ENCODE peak calls at places on chromosome X, in five cellular contexts. Q, N, A, E and S are unnamed samples.

GRCh38 chrX:1592863-1593201 is 1.4 kb downstream of the AKAP17A start:
- DNase-seq in Q (no peak), N (no peak), A (no peak), E (no peak), S (no peak)

GRCh38 chrX:69614896-69615295 is 1.0 kb upstream of the EDA start:
- DNase-seq in Q (no peak), N (no peak), A (no peak), E (no peak), S (no peak)

GRCh38 chrX:103687073-103687695 is 685 bp upstream of the MORF4L2 start:
- DNase-seq in Q (peak; percentile 70), N (peak; percentile 89), A (peak; percentile 93), E (peak; percentile 90), S (no peak)

GRCh38 chrX:153426204-153426603 is 14.9 kb downstream of the ZFP92 start:
- DNase-seq in Q (no peak), N (no peak), A (no peak), E (no peak), S (no peak)

GRCh38 chrX:107780525-107780924 is 3.0 kb downstream of the NCBP2L start:
- DNase-seq in Q (no peak), N (no peak), A (no peak), E (no peak), S (no peak)

GRCh38 chrX:39895228-39896110 is 202.3 kb downstream of the BCOR start:
- DNase-seq in Q (no peak), N (no peak), A (no peak), E (no peak), S (no peak)

GRCh38 chrX:38768079-38768478 is 33.2 kb upstream of the MID1IP1 start:
- DNase-seq in Q (no peak), N (no peak), A (peak; percentile 59), E (no peak), S (peak; percentile 10)

GRCh38 chrX:29903365-29903764 is 312.0 kb upstream of the MAGEB2 start:
- DNase-seq in Q (no peak), N (no peak), A (peak; percentile 6), E (no peak), S (peak; percentile 13)

GRCh38 chrX:132023896-132024386 is 839 bp downstream of the STK26 start:
- DNase-seq in Q (peak; percentile 7), N (no peak), A (no peak), E (no peak), S (no peak)

GRCh38 chrX:18252644-18253359 is 32.1 kb upstream of the BEND2 start:
- DNase-seq in Q (no peak), N (no peak), A (no peak), E (no peak), S (peak; percentile 29)

GRCh38 chrX:47628980-47629379 is 750 bp downstream of the CFP start:
- DNase-seq in Q (no peak), N (no peak), A (peak; percentile 40), E (no peak), S (no peak)

GRCh38 chrX:98379134-98379533 is 1495.4 kb downstream of the RPA4 start:
- DNase-seq in Q (no peak), N (no peak), A (peak; percentile 33), E (no peak), S (no peak)

GRCh38 chrX:91434351-91435168 is at the start of gene PABPC5:
- DNase-seq in Q (no peak), N (peak; percentile 76), A (peak; percentile 94), E (peak; percentile 70), S (peak; percentile 86)

GRCh38 chrX:122739770-122740169 is 444.3 kb upstream of the GRIA3 start:
- DNase-seq in Q (no peak), N (no peak), A (peak; percentile 35), E (no peak), S (no peak)

GRCh38 chrX:45379186-45379585 is 178.5 kb upstream of the DIPK2B start:
- DNase-seq in Q (no peak), N (no peak), A (no peak), E (no peak), S (no peak)

GRCh38 chrX:81259714-81260395 is 58.0 kb downstream of the SH3BGRL start:
- DNase-seq in Q (no peak), N (no peak), A (no peak), E (no peak), S (peak; percentile 35)

GRCh38 chrX:18422325-18422724 is 3.1 kb upstream of the CDKL5 start:
- DNase-seq in Q (no peak), N (no peak), A (peak; percentile 8), E (no peak), S (peak; percentile 84)

GRCh38 chrX:15683193-15683592 is 18.6 kb upstream of the CLTRN start:
- DNase-seq in Q (no peak), N (no peak), A (no peak), E (no peak), S (no peak)

GRCh38 chrX:30607155-30607554 is 29.6 kb upstream of the TASL start:
- DNase-seq in Q (no peak), N (no peak), A (no peak), E (no peak), S (peak; percentile 42)

GRCh38 chrX:103918584-103919335 is 43.7 kb upstream of the TMSB15B start:
- DNase-seq in Q (no peak), N (peak; percentile 73), A (peak; percentile 88), E (peak; percentile 53), S (peak; percentile 47)

GRCh38 chrX:15854080-15854655 is 445 bp downstream of the AP1S2 start:
- DNase-seq in Q (no peak), N (peak; percentile 48), A (peak; percentile 68), E (peak; percentile 55), S (no peak)

GRCh38 chrX:154348646-154349358 is 25.6 kb downstream of the FLNA start:
- DNase-seq in Q (no peak), N (no peak), A (no peak), E (no peak), S (no peak)

GRCh38 chrX:12843061-12843667 is 23.7 kb upstream of the TLR7 start:
- DNase-seq in Q (no peak), N (no peak), A (no peak), E (no peak), S (no peak)

GRCh38 chrX:150038356-150038755 is 100.1 kb upstream of the EOLA2 start:
- DNase-seq in Q (no peak), N (no peak), A (no peak), E (no peak), S (no peak)

GRCh38 chrX:131572372-131573014 is 28.6 kb downstream of the OR13H1 start:
- DNase-seq in Q (no peak), N (no peak), A (peak; percentile 24), E (no peak), S (peak; percentile 41)